ENCODE peak calls at places on chromosomes 1 and 21, in nine cellular contexts. One of them, this sample, is unnamed.

GRCh38 chr1:228397966-228398365 is 8.7 kb downstream of the TRIM11 start:
- DNase-seq in NCI-H2029 treated with DMSO at 0.1 percent for 48 hours: no peak
- DNase-seq in activated naive CD8-positive, alpha-beta T cell treated with anti-CD3 and anti-CD28 coated beads, Interleukin-2, amount 10 ng/mL, durations not matched to agents 7 days and 5 days: no peak
- DNase-seq in globus pallidus: no peak
- DNase-seq in stimulated activated naive CD8-positive, alpha-beta T cell treated with anti-CD3 and anti-CD28 coated beads, Interleukin-15, Interleukin-2, amounts not matched to agents 100 U/mL and 50 U/mL, for 24 hours: no peak
- DNase-seq in activated gamma-delta T cell treated with anti-CD3 and anti-CD28 coated beads, Interleukin-2, amount 50 U/mL, for 16 hours: no peak
- DNase-seq in mucosa of gallbladder: no peak
- DNase-seq in T47D: no peak
- DNase-seq in neuronal stem cell: no peak
- DNase-seq in this sample: no peak

GRCh38 chr1:25707280-25708016 is 90.9 kb downstream of the MAN1C1 start:
- DNase-seq in NCI-H2029 treated with DMSO at 0.1 percent for 48 hours: no peak
- DNase-seq in activated naive CD8-positive, alpha-beta T cell treated with anti-CD3 and anti-CD28 coated beads, Interleukin-2, amount 10 ng/mL, durations not matched to agents 7 days and 5 days: no peak
- DNase-seq in globus pallidus: no peak
- DNase-seq in stimulated activated naive CD8-positive, alpha-beta T cell treated with anti-CD3 and anti-CD28 coated beads, Interleukin-15, Interleukin-2, amounts not matched to agents 100 U/mL and 50 U/mL, for 24 hours: no peak
- DNase-seq in activated gamma-delta T cell treated with anti-CD3 and anti-CD28 coated beads, Interleukin-2, amount 50 U/mL, for 16 hours: no peak
- DNase-seq in mucosa of gallbladder: no peak
- DNase-seq in T47D: peak; percentile 49
- DNase-seq in neuronal stem cell: no peak
- DNase-seq in this sample: no peak

GRCh38 chr1:197195100-197195499 is 48.6 kb upstream of the ASPM start:
- DNase-seq in NCI-H2029 treated with DMSO at 0.1 percent for 48 hours: no peak
- DNase-seq in activated naive CD8-positive, alpha-beta T cell treated with anti-CD3 and anti-CD28 coated beads, Interleukin-2, amount 10 ng/mL, durations not matched to agents 7 days and 5 days: no peak
- DNase-seq in globus pallidus: no peak
- DNase-seq in stimulated activated naive CD8-positive, alpha-beta T cell treated with anti-CD3 and anti-CD28 coated beads, Interleukin-15, Interleukin-2, amounts not matched to agents 100 U/mL and 50 U/mL, for 24 hours: no peak
- DNase-seq in activated gamma-delta T cell treated with anti-CD3 and anti-CD28 coated beads, Interleukin-2, amount 50 U/mL, for 16 hours: no peak
- DNase-seq in mucosa of gallbladder: no peak
- DNase-seq in T47D: no peak
- DNase-seq in neuronal stem cell: no peak
- DNase-seq in this sample: no peak

GRCh38 chr1:95233321-95233736 is 681 bp upstream of the RWDD3 start:
- DNase-seq in NCI-H2029 treated with DMSO at 0.1 percent for 48 hours: no peak
- DNase-seq in activated naive CD8-positive, alpha-beta T cell treated with anti-CD3 and anti-CD28 coated beads, Interleukin-2, amount 10 ng/mL, durations not matched to agents 7 days and 5 days: no peak
- DNase-seq in globus pallidus: no peak
- DNase-seq in stimulated activated naive CD8-positive, alpha-beta T cell treated with anti-CD3 and anti-CD28 coated beads, Interleukin-15, Interleukin-2, amounts not matched to agents 100 U/mL and 50 U/mL, for 24 hours: no peak
- DNase-seq in activated gamma-delta T cell treated with anti-CD3 and anti-CD28 coated beads, Interleukin-2, amount 50 U/mL, for 16 hours: no peak
- DNase-seq in mucosa of gallbladder: peak; percentile 30
- DNase-seq in T47D: peak; percentile 46
- DNase-seq in neuronal stem cell: peak; percentile 23
- DNase-seq in this sample: peak; percentile 10

GRCh38 chr1:42962641-42963377 is 4.1 kb upstream of the SLC2A1 start:
- DNase-seq in NCI-H2029 treated with DMSO at 0.1 percent for 48 hours: peak; percentile 91
- DNase-seq in activated naive CD8-positive, alpha-beta T cell treated with anti-CD3 and anti-CD28 coated beads, Interleukin-2, amount 10 ng/mL, durations not matched to agents 7 days and 5 days: no peak
- DNase-seq in globus pallidus: no peak
- DNase-seq in stimulated activated naive CD8-positive, alpha-beta T cell treated with anti-CD3 and anti-CD28 coated beads, Interleukin-15, Interleukin-2, amounts not matched to agents 100 U/mL and 50 U/mL, for 24 hours: no peak
- DNase-seq in activated gamma-delta T cell treated with anti-CD3 and anti-CD28 coated beads, Interleukin-2, amount 50 U/mL, for 16 hours: no peak
- DNase-seq in mucosa of gallbladder: peak; percentile 76
- DNase-seq in T47D: peak; percentile 59
- DNase-seq in neuronal stem cell: no peak
- DNase-seq in this sample: no peak

GRCh38 chr1:116516631-116517030 is 54.2 kb downstream of the CD58 start:
- DNase-seq in NCI-H2029 treated with DMSO at 0.1 percent for 48 hours: no peak
- DNase-seq in activated naive CD8-positive, alpha-beta T cell treated with anti-CD3 and anti-CD28 coated beads, Interleukin-2, amount 10 ng/mL, durations not matched to agents 7 days and 5 days: no peak
- DNase-seq in globus pallidus: no peak
- DNase-seq in stimulated activated naive CD8-positive, alpha-beta T cell treated with anti-CD3 and anti-CD28 coated beads, Interleukin-15, Interleukin-2, amounts not matched to agents 100 U/mL and 50 U/mL, for 24 hours: no peak
- DNase-seq in activated gamma-delta T cell treated with anti-CD3 and anti-CD28 coated beads, Interleukin-2, amount 50 U/mL, for 16 hours: no peak
- DNase-seq in mucosa of gallbladder: no peak
- DNase-seq in T47D: no peak
- DNase-seq in neuronal stem cell: no peak
- DNase-seq in this sample: no peak

GRCh38 chr1:234702342-234703000 is 92.5 kb upstream of the IRF2BP2 start:
- DNase-seq in NCI-H2029 treated with DMSO at 0.1 percent for 48 hours: no peak
- DNase-seq in activated naive CD8-positive, alpha-beta T cell treated with anti-CD3 and anti-CD28 coated beads, Interleukin-2, amount 10 ng/mL, durations not matched to agents 7 days and 5 days: no peak
- DNase-seq in globus pallidus: no peak
- DNase-seq in stimulated activated naive CD8-positive, alpha-beta T cell treated with anti-CD3 and anti-CD28 coated beads, Interleukin-15, Interleukin-2, amounts not matched to agents 100 U/mL and 50 U/mL, for 24 hours: no peak
- DNase-seq in activated gamma-delta T cell treated with anti-CD3 and anti-CD28 coated beads, Interleukin-2, amount 50 U/mL, for 16 hours: no peak
- DNase-seq in mucosa of gallbladder: no peak
- DNase-seq in T47D: no peak
- DNase-seq in neuronal stem cell: no peak
- DNase-seq in this sample: peak; percentile 0

GRCh38 chr1:113782451-113782850 is 23.2 kb upstream of the PHTF1 start:
- DNase-seq in NCI-H2029 treated with DMSO at 0.1 percent for 48 hours: no peak
- DNase-seq in activated naive CD8-positive, alpha-beta T cell treated with anti-CD3 and anti-CD28 coated beads, Interleukin-2, amount 10 ng/mL, durations not matched to agents 7 days and 5 days: no peak
- DNase-seq in globus pallidus: no peak
- DNase-seq in stimulated activated naive CD8-positive, alpha-beta T cell treated with anti-CD3 and anti-CD28 coated beads, Interleukin-15, Interleukin-2, amounts not matched to agents 100 U/mL and 50 U/mL, for 24 hours: no peak
- DNase-seq in activated gamma-delta T cell treated with anti-CD3 and anti-CD28 coated beads, Interleukin-2, amount 50 U/mL, for 16 hours: no peak
- DNase-seq in mucosa of gallbladder: no peak
- DNase-seq in T47D: no peak
- DNase-seq in neuronal stem cell: no peak
- DNase-seq in this sample: no peak

GRCh38 chr1:15739745-15740144 is 2.6 kb upstream of the TMEM82 start:
- DNase-seq in NCI-H2029 treated with DMSO at 0.1 percent for 48 hours: no peak
- DNase-seq in activated naive CD8-positive, alpha-beta T cell treated with anti-CD3 and anti-CD28 coated beads, Interleukin-2, amount 10 ng/mL, durations not matched to agents 7 days and 5 days: no peak
- DNase-seq in globus pallidus: no peak
- DNase-seq in stimulated activated naive CD8-positive, alpha-beta T cell treated with anti-CD3 and anti-CD28 coated beads, Interleukin-15, Interleukin-2, amounts not matched to agents 100 U/mL and 50 U/mL, for 24 hours: no peak
- DNase-seq in activated gamma-delta T cell treated with anti-CD3 and anti-CD28 coated beads, Interleukin-2, amount 50 U/mL, for 16 hours: no peak
- DNase-seq in mucosa of gallbladder: no peak
- DNase-seq in T47D: no peak
- DNase-seq in neuronal stem cell: no peak
- DNase-seq in this sample: no peak

GRCh38 chr1:225897595-225898514 is 8.9 kb upstream of the LEFTY1 start:
- DNase-seq in NCI-H2029 treated with DMSO at 0.1 percent for 48 hours: peak; percentile 88
- DNase-seq in activated naive CD8-positive, alpha-beta T cell treated with anti-CD3 and anti-CD28 coated beads, Interleukin-2, amount 10 ng/mL, durations not matched to agents 7 days and 5 days: no peak
- DNase-seq in globus pallidus: no peak
- DNase-seq in stimulated activated naive CD8-positive, alpha-beta T cell treated with anti-CD3 and anti-CD28 coated beads, Interleukin-15, Interleukin-2, amounts not matched to agents 100 U/mL and 50 U/mL, for 24 hours: no peak
- DNase-seq in activated gamma-delta T cell treated with anti-CD3 and anti-CD28 coated beads, Interleukin-2, amount 50 U/mL, for 16 hours: no peak
- DNase-seq in mucosa of gallbladder: no peak
- DNase-seq in T47D: peak; percentile 41
- DNase-seq in neuronal stem cell: no peak
- DNase-seq in this sample: no peak

GRCh38 chr1:113275691-113276090 is 114.6 kb upstream of the MAGI3 start:
- DNase-seq in NCI-H2029 treated with DMSO at 0.1 percent for 48 hours: no peak
- DNase-seq in activated naive CD8-positive, alpha-beta T cell treated with anti-CD3 and anti-CD28 coated beads, Interleukin-2, amount 10 ng/mL, durations not matched to agents 7 days and 5 days: no peak
- DNase-seq in globus pallidus: no peak
- DNase-seq in stimulated activated naive CD8-positive, alpha-beta T cell treated with anti-CD3 and anti-CD28 coated beads, Interleukin-15, Interleukin-2, amounts not matched to agents 100 U/mL and 50 U/mL, for 24 hours: no peak
- DNase-seq in activated gamma-delta T cell treated with anti-CD3 and anti-CD28 coated beads, Interleukin-2, amount 50 U/mL, for 16 hours: no peak
- DNase-seq in mucosa of gallbladder: no peak
- DNase-seq in T47D: no peak
- DNase-seq in neuronal stem cell: no peak
- DNase-seq in this sample: no peak

GRCh38 chr21:22871692-22872091 is 1873.5 kb downstream of the NCAM2 start:
- DNase-seq in NCI-H2029 treated with DMSO at 0.1 percent for 48 hours: no peak
- DNase-seq in activated naive CD8-positive, alpha-beta T cell treated with anti-CD3 and anti-CD28 coated beads, Interleukin-2, amount 10 ng/mL, durations not matched to agents 7 days and 5 days: no peak
- DNase-seq in globus pallidus: no peak
- DNase-seq in stimulated activated naive CD8-positive, alpha-beta T cell treated with anti-CD3 and anti-CD28 coated beads, Interleukin-15, Interleukin-2, amounts not matched to agents 100 U/mL and 50 U/mL, for 24 hours: no peak
- DNase-seq in activated gamma-delta T cell treated with anti-CD3 and anti-CD28 coated beads, Interleukin-2, amount 50 U/mL, for 16 hours: no peak
- DNase-seq in mucosa of gallbladder: no peak
- DNase-seq in T47D: no peak
- DNase-seq in neuronal stem cell: no peak
- DNase-seq in this sample: no peak

GRCh38 chr1:202143011-202143767 is 1.3 kb downstream of the ARL8A start:
- DNase-seq in NCI-H2029 treated with DMSO at 0.1 percent for 48 hours: no peak
- DNase-seq in activated naive CD8-positive, alpha-beta T cell treated with anti-CD3 and anti-CD28 coated beads, Interleukin-2, amount 10 ng/mL, durations not matched to agents 7 days and 5 days: no peak
- DNase-seq in globus pallidus: peak; percentile 45
- DNase-seq in stimulated activated naive CD8-positive, alpha-beta T cell treated with anti-CD3 and anti-CD28 coated beads, Interleukin-15, Interleukin-2, amounts not matched to agents 100 U/mL and 50 U/mL, for 24 hours: peak; percentile 24
- DNase-seq in activated gamma-delta T cell treated with anti-CD3 and anti-CD28 coated beads, Interleukin-2, amount 50 U/mL, for 16 hours: no peak
- DNase-seq in mucosa of gallbladder: no peak
- DNase-seq in T47D: no peak
- DNase-seq in neuronal stem cell: no peak
- DNase-seq in this sample: no peak

GRCh38 chr1:223129229-223129851 is 13.7 kb downstream of the TLR5 start:
- DNase-seq in NCI-H2029 treated with DMSO at 0.1 percent for 48 hours: no peak
- DNase-seq in activated naive CD8-positive, alpha-beta T cell treated with anti-CD3 and anti-CD28 coated beads, Interleukin-2, amount 10 ng/mL, durations not matched to agents 7 days and 5 days: peak; percentile 77
- DNase-seq in globus pallidus: peak; percentile 29
- DNase-seq in stimulated activated naive CD8-positive, alpha-beta T cell treated with anti-CD3 and anti-CD28 coated beads, Interleukin-15, Interleukin-2, amounts not matched to agents 100 U/mL and 50 U/mL, for 24 hours: peak; percentile 85
- DNase-seq in activated gamma-delta T cell treated with anti-CD3 and anti-CD28 coated beads, Interleukin-2, amount 50 U/mL, for 16 hours: peak; percentile 50
- DNase-seq in mucosa of gallbladder: peak; percentile 74
- DNase-seq in T47D: peak; percentile 65
- DNase-seq in neuronal stem cell: no peak
- DNase-seq in this sample: peak; percentile 33

GRCh38 chr1:21909787-21910503 is 27.2 kb downstream of the HSPG2 start:
- DNase-seq in NCI-H2029 treated with DMSO at 0.1 percent for 48 hours: no peak
- DNase-seq in activated naive CD8-positive, alpha-beta T cell treated with anti-CD3 and anti-CD28 coated beads, Interleukin-2, amount 10 ng/mL, durations not matched to agents 7 days and 5 days: peak; percentile 45
- DNase-seq in globus pallidus: no peak
- DNase-seq in stimulated activated naive CD8-positive, alpha-beta T cell treated with anti-CD3 and anti-CD28 coated beads, Interleukin-15, Interleukin-2, amounts not matched to agents 100 U/mL and 50 U/mL, for 24 hours: peak; percentile 87
- DNase-seq in activated gamma-delta T cell treated with anti-CD3 and anti-CD28 coated beads, Interleukin-2, amount 50 U/mL, for 16 hours: peak; percentile 14
- DNase-seq in mucosa of gallbladder: peak; percentile 60
- DNase-seq in T47D: no peak
- DNase-seq in neuronal stem cell: peak; percentile 47
- DNase-seq in this sample: peak; percentile 41

GRCh38 chr1:50099654-50100053 is 9.1 kb upstream of the ELAVL4 start:
- DNase-seq in NCI-H2029 treated with DMSO at 0.1 percent for 48 hours: no peak
- DNase-seq in activated naive CD8-positive, alpha-beta T cell treated with anti-CD3 and anti-CD28 coated beads, Interleukin-2, amount 10 ng/mL, durations not matched to agents 7 days and 5 days: no peak
- DNase-seq in globus pallidus: no peak
- DNase-seq in stimulated activated naive CD8-positive, alpha-beta T cell treated with anti-CD3 and anti-CD28 coated beads, Interleukin-15, Interleukin-2, amounts not matched to agents 100 U/mL and 50 U/mL, for 24 hours: no peak
- DNase-seq in activated gamma-delta T cell treated with anti-CD3 and anti-CD28 coated beads, Interleukin-2, amount 50 U/mL, for 16 hours: no peak
- DNase-seq in mucosa of gallbladder: no peak
- DNase-seq in T47D: no peak
- DNase-seq in neuronal stem cell: no peak
- DNase-seq in this sample: no peak